ENCODE peak calls at places on chromosomes 5 and 9, in eight cellular contexts. One of them, this sample, is unnamed.

GRCh38 chr9:2494571-2494970 is 127.0 kb upstream of the VLDLR start:
- DNase-seq in mesothelial cell of epicardium: no peak
- DNase-seq in stimulated activated CD4-positive, alpha-beta T cell treated with anti-CD3 and anti-CD28 coated beads, Interleukin-2, amount 100 ng/mL, for 48 hours: no peak
- DNase-seq in effector memory CD8-positive, alpha-beta T cell: no peak
- DNase-seq in SK-MEL-5: no peak
- DNase-seq in AG08395: peak; percentile 70
- DNase-seq in stimulated activated CD8-positive, alpha-beta memory T cell treated with anti-CD3 and anti-CD28 coated beads, Interleukin-12 subunit alpha, Interleukin-12 subunit beta, amount 100 ng/mL, for 1 hour: no peak
- DNase-seq in LHCN-M2: peak; percentile 63
- DNase-seq in this sample: no peak

GRCh38 chr5:59317023-59317771 is 576.3 kb downstream of the PDE4D start:
- DNase-seq in stimulated activated CD4-positive, alpha-beta T cell treated with anti-CD3 and anti-CD28 coated beads, Interleukin-2, amount 100 ng/mL, for 48 hours: no peak
- DNase-seq in mesothelial cell of epicardium: no peak
- DNase-seq in AG08395: no peak
- DNase-seq in LHCN-M2: peak; percentile 53
- DNase-seq in effector memory CD8-positive, alpha-beta T cell: no peak
- DNase-seq in SK-MEL-5: peak; percentile 91
- DNase-seq in stimulated activated CD8-positive, alpha-beta memory T cell treated with anti-CD3 and anti-CD28 coated beads, Interleukin-12 subunit alpha, Interleukin-12 subunit beta, amount 100 ng/mL, for 1 hour: no peak
- DNase-seq in this sample: no peak

GRCh38 chr5:124906339-124907097 is 160.1 kb upstream of the ZNF608 start:
- DNase-seq in AG08395: peak; percentile 64
- DNase-seq in mesothelial cell of epicardium: no peak
- DNase-seq in LHCN-M2: peak; percentile 80
- DNase-seq in effector memory CD8-positive, alpha-beta T cell: no peak
- DNase-seq in stimulated activated CD4-positive, alpha-beta T cell treated with anti-CD3 and anti-CD28 coated beads, Interleukin-2, amount 100 ng/mL, for 48 hours: no peak
- DNase-seq in SK-MEL-5: peak; percentile 94
- DNase-seq in stimulated activated CD8-positive, alpha-beta memory T cell treated with anti-CD3 and anti-CD28 coated beads, Interleukin-12 subunit alpha, Interleukin-12 subunit beta, amount 100 ng/mL, for 1 hour: no peak
- DNase-seq in this sample: no peak

GRCh38 chr9:68898781-68899439 is 115.0 kb downstream of the PRKACG start:
- DNase-seq in AG08395: no peak
- DNase-seq in LHCN-M2: no peak
- DNase-seq in stimulated activated CD8-positive, alpha-beta memory T cell treated with anti-CD3 and anti-CD28 coated beads, Interleukin-12 subunit alpha, Interleukin-12 subunit beta, amount 100 ng/mL, for 1 hour: no peak
- DNase-seq in SK-MEL-5: no peak
- DNase-seq in effector memory CD8-positive, alpha-beta T cell: no peak
- DNase-seq in stimulated activated CD4-positive, alpha-beta T cell treated with anti-CD3 and anti-CD28 coated beads, Interleukin-2, amount 100 ng/mL, for 48 hours: no peak
- DNase-seq in mesothelial cell of epicardium: no peak
- DNase-seq in this sample: no peak

GRCh38 chr9:127877566-127877998 is at the start of gene AK1:
- DNase-seq in stimulated activated CD4-positive, alpha-beta T cell treated with anti-CD3 and anti-CD28 coated beads, Interleukin-2, amount 100 ng/mL, for 48 hours: no peak
- DNase-seq in SK-MEL-5: peak; percentile 61
- DNase-seq in LHCN-M2: peak; percentile 53
- DNase-seq in mesothelial cell of epicardium: peak; percentile 60
- DNase-seq in effector memory CD8-positive, alpha-beta T cell: no peak
- DNase-seq in stimulated activated CD8-positive, alpha-beta memory T cell treated with anti-CD3 and anti-CD28 coated beads, Interleukin-12 subunit alpha, Interleukin-12 subunit beta, amount 100 ng/mL, for 1 hour: no peak
- DNase-seq in AG08395: peak; percentile 68
- DNase-seq in this sample: no peak

GRCh38 chr5:150637245-150638052 is 3.0 kb upstream of the SYNPO start:
- DNase-seq in SK-MEL-5: no peak
- DNase-seq in stimulated activated CD4-positive, alpha-beta T cell treated with anti-CD3 and anti-CD28 coated beads, Interleukin-2, amount 100 ng/mL, for 48 hours: no peak
- DNase-seq in LHCN-M2: peak; percentile 87
- DNase-seq in mesothelial cell of epicardium: peak; percentile 62
- DNase-seq in AG08395: peak; percentile 88
- DNase-seq in effector memory CD8-positive, alpha-beta T cell: no peak
- DNase-seq in stimulated activated CD8-positive, alpha-beta memory T cell treated with anti-CD3 and anti-CD28 coated beads, Interleukin-12 subunit alpha, Interleukin-12 subunit beta, amount 100 ng/mL, for 1 hour: no peak
- DNase-seq in this sample: no peak

GRCh38 chr5:61805101-61805500 is 473.0 kb downstream of the ZSWIM6 start:
- DNase-seq in effector memory CD8-positive, alpha-beta T cell: no peak
- DNase-seq in LHCN-M2: peak; percentile 66
- DNase-seq in stimulated activated CD4-positive, alpha-beta T cell treated with anti-CD3 and anti-CD28 coated beads, Interleukin-2, amount 100 ng/mL, for 48 hours: no peak
- DNase-seq in SK-MEL-5: no peak
- DNase-seq in AG08395: peak; percentile 40
- DNase-seq in mesothelial cell of epicardium: no peak
- DNase-seq in stimulated activated CD8-positive, alpha-beta memory T cell treated with anti-CD3 and anti-CD28 coated beads, Interleukin-12 subunit alpha, Interleukin-12 subunit beta, amount 100 ng/mL, for 1 hour: no peak
- DNase-seq in this sample: no peak

GRCh38 chr9:6644346-6645152 is 980 bp downstream of the GLDC start:
- DNase-seq in stimulated activated CD8-positive, alpha-beta memory T cell treated with anti-CD3 and anti-CD28 coated beads, Interleukin-12 subunit alpha, Interleukin-12 subunit beta, amount 100 ng/mL, for 1 hour: no peak
- DNase-seq in AG08395: no peak
- DNase-seq in mesothelial cell of epicardium: no peak
- DNase-seq in effector memory CD8-positive, alpha-beta T cell: no peak
- DNase-seq in SK-MEL-5: no peak
- DNase-seq in LHCN-M2: no peak
- DNase-seq in stimulated activated CD4-positive, alpha-beta T cell treated with anti-CD3 and anti-CD28 coated beads, Interleukin-2, amount 100 ng/mL, for 48 hours: no peak
- DNase-seq in this sample: no peak

GRCh38 chr9:6049798-6050197 is 34.4 kb upstream of the RANBP6 start:
- DNase-seq in AG08395: no peak
- DNase-seq in effector memory CD8-positive, alpha-beta T cell: peak; percentile 30
- DNase-seq in stimulated activated CD4-positive, alpha-beta T cell treated with anti-CD3 and anti-CD28 coated beads, Interleukin-2, amount 100 ng/mL, for 48 hours: peak; percentile 21
- DNase-seq in SK-MEL-5: peak; percentile 83
- DNase-seq in mesothelial cell of epicardium: no peak
- DNase-seq in LHCN-M2: no peak
- DNase-seq in stimulated activated CD8-positive, alpha-beta memory T cell treated with anti-CD3 and anti-CD28 coated beads, Interleukin-12 subunit alpha, Interleukin-12 subunit beta, amount 100 ng/mL, for 1 hour: no peak
- DNase-seq in this sample: peak; percentile 31

GRCh38 chr9:129330711-129331279 is 152.7 kb upstream of the IER5L start:
- DNase-seq in effector memory CD8-positive, alpha-beta T cell: no peak
- DNase-seq in SK-MEL-5: peak; percentile 22
- DNase-seq in LHCN-M2: peak; percentile 48
- DNase-seq in mesothelial cell of epicardium: no peak
- DNase-seq in stimulated activated CD4-positive, alpha-beta T cell treated with anti-CD3 and anti-CD28 coated beads, Interleukin-2, amount 100 ng/mL, for 48 hours: no peak
- DNase-seq in stimulated activated CD8-positive, alpha-beta memory T cell treated with anti-CD3 and anti-CD28 coated beads, Interleukin-12 subunit alpha, Interleukin-12 subunit beta, amount 100 ng/mL, for 1 hour: no peak
- DNase-seq in AG08395: no peak
- DNase-seq in this sample: no peak

GRCh38 chr5:176614805-176615478 is 5.0 kb upstream of the GPRIN1 start:
- DNase-seq in AG08395: peak; percentile 84
- DNase-seq in LHCN-M2: peak; percentile 87
- DNase-seq in stimulated activated CD4-positive, alpha-beta T cell treated with anti-CD3 and anti-CD28 coated beads, Interleukin-2, amount 100 ng/mL, for 48 hours: no peak
- DNase-seq in effector memory CD8-positive, alpha-beta T cell: no peak
- DNase-seq in mesothelial cell of epicardium: no peak
- DNase-seq in stimulated activated CD8-positive, alpha-beta memory T cell treated with anti-CD3 and anti-CD28 coated beads, Interleukin-12 subunit alpha, Interleukin-12 subunit beta, amount 100 ng/mL, for 1 hour: no peak
- DNase-seq in SK-MEL-5: no peak
- DNase-seq in this sample: no peak

GRCh38 chr5:130528474-130528873 is 624.2 kb downstream of the CHSY3 start:
- DNase-seq in stimulated activated CD4-positive, alpha-beta T cell treated with anti-CD3 and anti-CD28 coated beads, Interleukin-2, amount 100 ng/mL, for 48 hours: no peak
- DNase-seq in SK-MEL-5: peak; percentile 20
- DNase-seq in stimulated activated CD8-positive, alpha-beta memory T cell treated with anti-CD3 and anti-CD28 coated beads, Interleukin-12 subunit alpha, Interleukin-12 subunit beta, amount 100 ng/mL, for 1 hour: no peak
- DNase-seq in mesothelial cell of epicardium: no peak
- DNase-seq in AG08395: peak; percentile 41
- DNase-seq in effector memory CD8-positive, alpha-beta T cell: no peak
- DNase-seq in LHCN-M2: peak; percentile 66
- DNase-seq in this sample: no peak

GRCh38 chr9:92671323-92671722 is 1.4 kb upstream of the IPPK start:
- DNase-seq in stimulated activated CD4-positive, alpha-beta T cell treated with anti-CD3 and anti-CD28 coated beads, Interleukin-2, amount 100 ng/mL, for 48 hours: no peak
- DNase-seq in mesothelial cell of epicardium: no peak
- DNase-seq in AG08395: peak; percentile 45
- DNase-seq in LHCN-M2: peak; percentile 82
- DNase-seq in SK-MEL-5: peak; percentile 58
- DNase-seq in effector memory CD8-positive, alpha-beta T cell: no peak
- DNase-seq in stimulated activated CD8-positive, alpha-beta memory T cell treated with anti-CD3 and anti-CD28 coated beads, Interleukin-12 subunit alpha, Interleukin-12 subunit beta, amount 100 ng/mL, for 1 hour: no peak
- DNase-seq in this sample: no peak

GRCh38 chr5:56291058-56291404 is 57.9 kb upstream of the ANKRD55 start:
- DNase-seq in SK-MEL-5: no peak
- DNase-seq in LHCN-M2: no peak
- DNase-seq in AG08395: no peak
- DNase-seq in stimulated activated CD4-positive, alpha-beta T cell treated with anti-CD3 and anti-CD28 coated beads, Interleukin-2, amount 100 ng/mL, for 48 hours: no peak
- DNase-seq in mesothelial cell of epicardium: no peak
- DNase-seq in stimulated activated CD8-positive, alpha-beta memory T cell treated with anti-CD3 and anti-CD28 coated beads, Interleukin-12 subunit alpha, Interleukin-12 subunit beta, amount 100 ng/mL, for 1 hour: no peak
- DNase-seq in effector memory CD8-positive, alpha-beta T cell: no peak
- DNase-seq in this sample: no peak

GRCh38 chr5:67374378-67374777 is 177.8 kb upstream of the CD180 start:
- DNase-seq in stimulated activated CD4-positive, alpha-beta T cell treated with anti-CD3 and anti-CD28 coated beads, Interleukin-2, amount 100 ng/mL, for 48 hours: no peak
- DNase-seq in mesothelial cell of epicardium: no peak
- DNase-seq in SK-MEL-5: no peak
- DNase-seq in stimulated activated CD8-positive, alpha-beta memory T cell treated with anti-CD3 and anti-CD28 coated beads, Interleukin-12 subunit alpha, Interleukin-12 subunit beta, amount 100 ng/mL, for 1 hour: no peak
- DNase-seq in LHCN-M2: no peak
- DNase-seq in effector memory CD8-positive, alpha-beta T cell: no peak
- DNase-seq in AG08395: no peak
- DNase-seq in this sample: no peak

GRCh38 chr5:92215116-92215515 is 832.0 kb upstream of the ARRDC3 start:
- DNase-seq in stimulated activated CD8-positive, alpha-beta memory T cell treated with anti-CD3 and anti-CD28 coated beads, Interleukin-12 subunit alpha, Interleukin-12 subunit beta, amount 100 ng/mL, for 1 hour: no peak
- DNase-seq in SK-MEL-5: no peak
- DNase-seq in LHCN-M2: no peak
- DNase-seq in AG08395: no peak
- DNase-seq in mesothelial cell of epicardium: no peak
- DNase-seq in stimulated activated CD4-positive, alpha-beta T cell treated with anti-CD3 and anti-CD28 coated beads, Interleukin-2, amount 100 ng/mL, for 48 hours: no peak
- DNase-seq in effector memory CD8-positive, alpha-beta T cell: no peak
- DNase-seq in this sample: no peak

GRCh38 chr9:99326917-99327189 is 104.8 kb downstream of the SEC61B start:
- DNase-seq in AG08395: no peak
- DNase-seq in stimulated activated CD8-positive, alpha-beta memory T cell treated with anti-CD3 and anti-CD28 coated beads, Interleukin-12 subunit alpha, Interleukin-12 subunit beta, amount 100 ng/mL, for 1 hour: no peak
- DNase-seq in mesothelial cell of epicardium: no peak
- DNase-seq in SK-MEL-5: no peak
- DNase-seq in LHCN-M2: no peak
- DNase-seq in stimulated activated CD4-positive, alpha-beta T cell treated with anti-CD3 and anti-CD28 coated beads, Interleukin-2, amount 100 ng/mL, for 48 hours: no peak
- DNase-seq in effector memory CD8-positive, alpha-beta T cell: no peak
- DNase-seq in this sample: no peak

GRCh38 chr9:128246471-128246870 is 29.3 kb downstream of the GOLGA2 start:
- DNase-seq in AG08395: no peak
- DNase-seq in stimulated activated CD4-positive, alpha-beta T cell treated with anti-CD3 and anti-CD28 coated beads, Interleukin-2, amount 100 ng/mL, for 48 hours: no peak
- DNase-seq in effector memory CD8-positive, alpha-beta T cell: no peak
- DNase-seq in mesothelial cell of epicardium: no peak
- DNase-seq in LHCN-M2: no peak
- DNase-seq in SK-MEL-5: no peak
- DNase-seq in stimulated activated CD8-positive, alpha-beta memory T cell treated with anti-CD3 and anti-CD28 coated beads, Interleukin-12 subunit alpha, Interleukin-12 subunit beta, amount 100 ng/mL, for 1 hour: no peak
- DNase-seq in this sample: no peak

GRCh38 chr9:134422301-134422700 is 96.0 kb downstream of the RXRA start:
- DNase-seq in LHCN-M2: no peak
- DNase-seq in mesothelial cell of epicardium: no peak
- DNase-seq in effector memory CD8-positive, alpha-beta T cell: no peak
- DNase-seq in AG08395: peak; percentile 70
- DNase-seq in stimulated activated CD8-positive, alpha-beta memory T cell treated with anti-CD3 and anti-CD28 coated beads, Interleukin-12 subunit alpha, Interleukin-12 subunit beta, amount 100 ng/mL, for 1 hour: no peak
- DNase-seq in stimulated activated CD4-positive, alpha-beta T cell treated with anti-CD3 and anti-CD28 coated beads, Interleukin-2, amount 100 ng/mL, for 48 hours: no peak
- DNase-seq in SK-MEL-5: no peak
- DNase-seq in this sample: no peak

GRCh38 chr9:82117528-82117927 is 129.0 kb downstream of the SPATA31D1 start:
- DNase-seq in LHCN-M2: no peak
- DNase-seq in mesothelial cell of epicardium: no peak
- DNase-seq in stimulated activated CD4-positive, alpha-beta T cell treated with anti-CD3 and anti-CD28 coated beads, Interleukin-2, amount 100 ng/mL, for 48 hours: no peak
- DNase-seq in SK-MEL-5: no peak
- DNase-seq in effector memory CD8-positive, alpha-beta T cell: no peak
- DNase-seq in stimulated activated CD8-positive, alpha-beta memory T cell treated with anti-CD3 and anti-CD28 coated beads, Interleukin-12 subunit alpha, Interleukin-12 subunit beta, amount 100 ng/mL, for 1 hour: no peak
- DNase-seq in AG08395: no peak
- DNase-seq in this sample: no peak

GRCh38 chr9:81653240-81653639 is 36.1 kb downstream of the TLE1 start:
- DNase-seq in stimulated activated CD4-positive, alpha-beta T cell treated with anti-CD3 and anti-CD28 coated beads, Interleukin-2, amount 100 ng/mL, for 48 hours: no peak
- DNase-seq in effector memory CD8-positive, alpha-beta T cell: no peak
- DNase-seq in LHCN-M2: no peak
- DNase-seq in mesothelial cell of epicardium: no peak
- DNase-seq in AG08395: no peak
- DNase-seq in stimulated activated CD8-positive, alpha-beta memory T cell treated with anti-CD3 and anti-CD28 coated beads, Interleukin-12 subunit alpha, Interleukin-12 subunit beta, amount 100 ng/mL, for 1 hour: no peak
- DNase-seq in SK-MEL-5: no peak
- DNase-seq in this sample: no peak

GRCh38 chr9:13621871-13622564 is 342.5 kb upstream of the MPDZ start:
- DNase-seq in LHCN-M2: no peak
- DNase-seq in effector memory CD8-positive, alpha-beta T cell: no peak
- DNase-seq in stimulated activated CD4-positive, alpha-beta T cell treated with anti-CD3 and anti-CD28 coated beads, Interleukin-2, amount 100 ng/mL, for 48 hours: no peak
- DNase-seq in AG08395: no peak
- DNase-seq in mesothelial cell of epicardium: no peak
- DNase-seq in stimulated activated CD8-positive, alpha-beta memory T cell treated with anti-CD3 and anti-CD28 coated beads, Interleukin-12 subunit alpha, Interleukin-12 subunit beta, amount 100 ng/mL, for 1 hour: no peak
- DNase-seq in SK-MEL-5: no peak
- DNase-seq in this sample: no peak

GRCh38 chr5:1185652-1186350 is 15.6 kb upstream of the SLC6A19 start:
- DNase-seq in LHCN-M2: no peak
- DNase-seq in AG08395: no peak
- DNase-seq in SK-MEL-5: no peak
- DNase-seq in mesothelial cell of epicardium: no peak
- DNase-seq in effector memory CD8-positive, alpha-beta T cell: no peak
- DNase-seq in stimulated activated CD4-positive, alpha-beta T cell treated with anti-CD3 and anti-CD28 coated beads, Interleukin-2, amount 100 ng/mL, for 48 hours: no peak
- DNase-seq in stimulated activated CD8-positive, alpha-beta memory T cell treated with anti-CD3 and anti-CD28 coated beads, Interleukin-12 subunit alpha, Interleukin-12 subunit beta, amount 100 ng/mL, for 1 hour: no peak
- DNase-seq in this sample: no peak

GRCh38 chr5:179215576-179215975 is 129.7 kb downstream of the ADAMTS2 start:
- DNase-seq in effector memory CD8-positive, alpha-beta T cell: no peak
- DNase-seq in SK-MEL-5: no peak
- DNase-seq in stimulated activated CD8-positive, alpha-beta memory T cell treated with anti-CD3 and anti-CD28 coated beads, Interleukin-12 subunit alpha, Interleukin-12 subunit beta, amount 100 ng/mL, for 1 hour: no peak
- DNase-seq in AG08395: peak; percentile 30
- DNase-seq in mesothelial cell of epicardium: no peak
- DNase-seq in stimulated activated CD4-positive, alpha-beta T cell treated with anti-CD3 and anti-CD28 coated beads, Interleukin-2, amount 100 ng/mL, for 48 hours: no peak
- DNase-seq in LHCN-M2: peak; percentile 17
- DNase-seq in this sample: no peak

GRCh38 chr9:93612796-93613154 is 36.4 kb downstream of the PHF2 start:
- DNase-seq in stimulated activated CD4-positive, alpha-beta T cell treated with anti-CD3 and anti-CD28 coated beads, Interleukin-2, amount 100 ng/mL, for 48 hours: no peak
- DNase-seq in stimulated activated CD8-positive, alpha-beta memory T cell treated with anti-CD3 and anti-CD28 coated beads, Interleukin-12 subunit alpha, Interleukin-12 subunit beta, amount 100 ng/mL, for 1 hour: no peak
- DNase-seq in SK-MEL-5: no peak
- DNase-seq in LHCN-M2: no peak
- DNase-seq in AG08395: no peak
- DNase-seq in mesothelial cell of epicardium: peak; percentile 26
- DNase-seq in effector memory CD8-positive, alpha-beta T cell: no peak
- DNase-seq in this sample: no peak